ENCODE peak calls at places on chromosomes 4 and X, in six cellular contexts. Y, B, W, N, Q and T are unnamed samples.

GRCh38 chr4:87270144-87270543 is 49.7 kb upstream of the KLHL8 start:
- DNase-seq in B (no peak), Y (peak), Q (peak), N (peak), W (peak), T (no peak)

GRCh38 chr4:158860856-158861255 is 92.0 kb downstream of the FNIP2 start:
- DNase-seq in Y (no peak), N (no peak), B (no peak), Q (no peak), W (no peak), T (no peak)

GRCh38 chr4:185054257-185054656 is 36.0 kb downstream of the HELT start:
- DNase-seq in N (no peak), Y (no peak), Q (no peak), W (no peak), B (no peak), T (no peak)

GRCh38 chr4:73729534-73730165 is 10.7 kb upstream of the CXCL8 start:
- DNase-seq in W (peak), Y (peak), B (peak), N (peak), Q (peak), T (peak)

GRCh38 chrX:122641136-122641535 is 542.9 kb upstream of the GRIA3 start:
- DNase-seq in W (peak), B (no peak), Q (no peak), N (no peak), Y (no peak), T (no peak)

GRCh38 chr4:4606321-4606720 is 64.5 kb upstream of the STX18 start:
- DNase-seq in Q (peak), Y (no peak), B (no peak), W (peak), N (no peak), T (no peak)

GRCh38 chrX:115408736-115409390 is 119.3 kb downstream of the LUZP4 start:
- DNase-seq in B (no peak), N (no peak), Y (no peak), Q (peak), W (no peak), T (no peak)

GRCh38 chr4:153729901-153730300 is 29.9 kb downstream of the RNF175 start:
- DNase-seq in Q (no peak), B (no peak), N (no peak), W (no peak), Y (no peak), T (no peak)

GRCh38 chrX:111095974-111096870 is at the start of gene PAK3:
- DNase-seq in Q (peak), W (peak), Y (peak), N (peak), B (peak), T (peak)

GRCh38 chr4:101953949-101954348 is 163.4 kb downstream of the BANK1 start:
- DNase-seq in Q (peak), N (peak), B (no peak), Y (peak), W (no peak), T (no peak)

GRCh38 chr4:177287298-177287697 is 22.4 kb upstream of the NEIL3 start:
- DNase-seq in W (no peak), N (no peak), Q (no peak), B (no peak), Y (no peak), T (no peak)

GRCh38 chrX:148562846-148563245 is 62.4 kb downstream of the AFF2 start:
- DNase-seq in N (no peak), Q (no peak), W (no peak), B (no peak), Y (no peak), T (no peak)

GRCh38 chr4:62394751-62395150 is 1194.6 kb downstream of the ADGRL3 start:
- DNase-seq in W (no peak), Q (no peak), Y (no peak), B (no peak), N (no peak), T (no peak)

GRCh38 chr4:80446248-80446647 is 110.7 kb downstream of the CFAP299 start:
- DNase-seq in N (no peak), W (no peak), Q (no peak), B (no peak), Y (no peak), T (no peak)

GRCh38 chrX:150863191-150863590 is 35.3 kb downstream of the CD99L2 start:
- DNase-seq in W (no peak), B (no peak), Y (no peak), N (no peak), Q (no peak), T (no peak)

GRCh38 chrX:150372280-150372679 is 9.2 kb downstream of the MAMLD1 start:
- DNase-seq in Q (no peak), B (no peak), N (no peak), W (no peak), Y (no peak), T (no peak)

GRCh38 chr4:32106767-32107166 is 1386.6 kb downstream of the PCDH7 start:
- DNase-seq in Q (no peak), N (no peak), W (no peak), B (no peak), Y (no peak), T (no peak)

GRCh38 chr4:166481739-166482138 is 608.7 kb downstream of the TLL1 start:
- DNase-seq in W (no peak), B (no peak), Q (no peak), Y (no peak), N (no peak), T (no peak)

GRCh38 chr4:8695237-8696219 is 103.0 kb downstream of the CPZ start:
- DNase-seq in N (no peak), Y (peak), B (no peak), Q (no peak), W (no peak), T (no peak)

GRCh38 chr4:165368567-165368966 is 10.2 kb upstream of the CPE start:
- DNase-seq in N (no peak), Y (no peak), Q (no peak), B (no peak), W (no peak), T (no peak)

GRCh38 chrX:11758400-11759171 is 549 bp downstream of the MSL3 start:
- DNase-seq in W (peak), Y (peak), N (peak), Q (peak), B (peak), T (peak)

GRCh38 chr4:30721353-30722091 is 1.4 kb downstream of the PCDH7 start:
- DNase-seq in B (peak), W (peak), Y (peak), N (peak), Q (no peak), T (peak)

GRCh38 chr4:163003979-163004378 is 162.7 kb downstream of the NAF1 start:
- DNase-seq in Q (no peak), Y (no peak), N (no peak), B (no peak), W (no peak), T (no peak)

GRCh38 chrX:53421772-53422090 is 723 bp downstream of the SMC1A start:
- DNase-seq in W (no peak), N (no peak), B (no peak), Y (no peak), Q (peak), T (no peak)

GRCh38 chr4:42671431-42672194 is 14.7 kb upstream of the ATP8A1 start:
- DNase-seq in W (no peak), N (no peak), Y (no peak), B (no peak), Q (no peak), T (no peak)

GRCh38 chrX:40446927-40447326 is 133.8 kb upstream of the ATP6AP2 start:
- DNase-seq in B (no peak), N (no peak), Q (no peak), Y (no peak), W (no peak), T (no peak)

GRCh38 chr4:138398297-138398696 is 156.1 kb upstream of the SLC7A11 start:
- DNase-seq in Q (no peak), Y (peak), W (no peak), N (no peak), B (no peak), T (no peak)

GRCh38 chr4:64584981-64585557 is 175.8 kb upstream of the TECRL start:
- DNase-seq in Q (no peak), N (peak), B (no peak), Y (no peak), W (no peak), T (no peak)

GRCh38 chr4:101500742-101501141 is 153.4 kb upstream of the PPP3CA start:
- DNase-seq in Q (no peak), N (no peak), W (no peak), B (no peak), Y (no peak), T (no peak)

GRCh38 chr4:932713-933070 is 432 bp downstream of the TMEM175 start:
- DNase-seq in W (no peak), B (no peak), Q (no peak), Y (peak), N (no peak), T (no peak)

GRCh38 chr4:111855308-111855707 is 289.9 kb upstream of the FAM241A start:
- DNase-seq in B (no peak), W (no peak), N (no peak), Q (no peak), Y (no peak), T (no peak)

GRCh38 chr4:5888222-5888701 is 4.6 kb downstream of the CRMP1 start:
- DNase-seq in Q (no peak), N (peak), W (no peak), B (no peak), Y (peak), T (no peak)

DNA sequence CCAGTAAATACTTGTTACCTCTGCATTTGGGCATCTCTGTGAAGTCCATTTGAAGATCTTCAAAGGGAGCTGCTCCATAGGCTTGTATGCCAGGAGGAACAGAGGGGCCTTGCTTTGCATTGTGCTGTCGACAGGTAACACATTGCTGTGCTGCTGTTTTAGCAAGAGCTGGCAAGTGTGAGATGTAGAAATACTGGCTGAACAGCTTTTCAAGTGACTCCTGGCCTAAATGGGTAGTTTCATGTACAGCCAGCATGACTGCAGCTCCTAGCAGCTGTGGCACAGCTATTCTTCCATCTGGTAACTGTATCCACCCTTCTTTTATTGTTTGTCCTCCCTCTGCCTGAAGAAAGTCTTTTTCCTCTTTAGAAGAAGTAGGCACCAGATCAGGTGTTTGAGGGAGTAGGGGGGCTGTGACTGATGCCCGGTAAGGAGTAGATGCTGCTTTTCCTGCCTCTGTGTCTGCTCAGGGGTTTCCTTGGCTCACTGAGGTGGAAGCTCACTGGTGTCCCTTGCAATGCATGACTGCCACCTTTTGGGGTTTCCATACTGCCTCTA is 965.3 kb downstream of the CCSER1 start:
- DNase-seq in B (no peak), N (no peak), Q (no peak), Y (no peak), W (no peak), T (no peak)
- TF ChIP-seq CTCF in B (no peak), N (no peak), Q (no peak), Y (no peak), W (no peak), T (no peak)

GRCh38 chrX:109390556-109390955 is 91.3 kb downstream of the GUCY2F start:
- DNase-seq in N (no peak), W (no peak), Y (no peak), Q (no peak), B (no peak), T (no peak)

GRCh38 chrX:109389917-109390316 is 92.0 kb downstream of the GUCY2F start:
- DNase-seq in N (no peak), B (no peak), Y (no peak), W (no peak), Q (no peak), T (no peak)

GRCh38 chrX:109382332-109382731 is 99.6 kb downstream of the GUCY2F start:
- DNase-seq in Q (no peak), W (no peak), N (no peak), Y (no peak), B (no peak), T (no peak)

DNA sequence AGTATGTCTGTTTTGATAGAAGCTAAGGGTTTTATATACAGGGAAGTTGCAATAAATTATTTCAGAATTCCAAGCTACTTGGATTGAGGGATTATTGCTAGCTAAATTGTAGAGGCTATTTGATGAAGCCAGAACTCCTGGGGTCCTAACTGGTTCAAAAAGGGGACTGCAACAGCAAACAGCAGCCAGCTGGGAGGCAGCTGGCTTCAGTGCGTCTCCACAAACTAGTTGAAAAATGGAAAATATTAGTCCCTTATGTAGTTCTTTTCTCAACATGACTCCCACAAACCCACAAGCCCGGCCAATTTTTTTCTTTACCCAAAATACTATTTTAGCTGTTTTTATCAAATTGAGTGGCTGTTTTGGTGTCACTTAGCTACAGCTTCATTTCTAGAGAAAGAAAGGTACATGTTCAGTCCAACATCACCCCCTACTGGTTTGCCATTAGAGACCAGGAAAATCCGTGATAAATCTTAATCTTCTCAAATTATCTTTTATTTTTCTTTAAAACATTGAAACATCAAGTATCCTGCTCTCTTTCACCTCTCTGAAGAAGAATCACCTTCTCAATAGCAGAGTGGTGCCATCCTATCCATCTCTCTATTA is 97.2 kb downstream of the GUCY2F start:
- DNase-seq in Y (no peak), N (no peak), Q (peak), W (no peak), B (no peak), T (no peak)
- TF ChIP-seq CTCF in Y (peak), N (no peak), Q (peak), W (peak), B (peak), T (peak)

GRCh38 chrX:14712096-14712495 is 160.8 kb downstream of the FANCB start:
- DNase-seq in Q (no peak), W (no peak), N (no peak), B (no peak), Y (no peak), T (no peak)
- TF ChIP-seq CTCF in Q (peak), W (no peak), N (no peak), B (no peak), Y (peak), T (no peak)

DNA sequence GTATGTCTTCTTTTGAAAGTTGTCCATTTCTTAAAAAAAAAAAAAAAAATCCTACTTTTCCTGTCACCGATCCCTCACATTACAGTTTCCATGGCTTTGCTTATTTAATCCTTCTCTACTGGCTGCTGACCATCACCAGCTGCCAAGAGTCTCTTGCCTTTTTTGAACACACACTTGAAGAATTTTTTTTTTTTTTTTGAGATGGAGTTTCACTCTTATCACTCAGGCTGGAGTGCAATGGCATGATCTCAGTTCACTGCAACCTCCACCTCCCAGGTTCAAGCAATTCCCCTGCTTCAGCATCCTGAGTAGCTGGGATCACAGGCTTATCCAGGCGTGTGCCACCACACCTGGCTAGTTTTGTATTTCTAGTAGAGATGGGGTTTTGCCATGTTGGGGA is 133.9 kb downstream of the ANXA5 start:
- DNase-seq in W (no peak), Q (no peak), N (no peak), Y (no peak), B (no peak), T (no peak)
- TF ChIP-seq CTCF in W (no peak), Q (no peak), N (no peak), Y (no peak), B (no peak), T (no peak)

GRCh38 chr4:96035727-96036126 is 195.8 kb downstream of the PDHA2 start:
- DNase-seq in B (no peak), Q (peak), W (no peak), N (no peak), Y (no peak), T (no peak)
- TF ChIP-seq CTCF in B (no peak), Q (peak), W (no peak), N (peak), Y (peak), T (peak)

DNA sequence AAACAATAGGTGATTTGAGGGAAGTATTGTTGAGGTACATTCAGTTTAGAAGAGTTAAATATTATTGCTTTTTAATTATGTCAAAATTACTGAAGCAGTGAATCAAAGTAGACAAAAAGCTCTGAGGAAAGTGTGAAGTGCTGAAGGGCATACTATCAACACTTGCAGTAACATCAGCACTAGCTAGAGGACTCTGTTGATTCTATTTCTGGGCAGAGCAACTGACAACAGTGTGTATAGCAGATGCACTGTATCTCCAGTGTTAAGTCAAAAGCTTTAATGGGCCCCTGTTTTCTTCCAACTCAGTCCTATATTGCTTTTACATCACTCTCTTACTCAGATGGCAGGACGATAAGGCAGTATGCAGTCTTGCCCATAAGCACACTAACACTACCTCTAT is 435.1 kb upstream of the AMOT start:
- DNase-seq in Y (no peak), N (no peak), W (no peak), B (no peak), Q (no peak), T (no peak)
- TF ChIP-seq CTCF in Y (peak), N (no peak), W (no peak), B (no peak), Q (no peak), T (no peak)

GRCh38 chr4:76626686-76627465 is 191.8 kb downstream of the SHROOM3 start:
- DNase-seq in W (no peak), Y (no peak), N (no peak), Q (peak), B (no peak), T (no peak)
- TF ChIP-seq CTCF in W (peak), Y (peak), N (peak), Q (peak), B (no peak), T (no peak)

GRCh38 chr4:108018884-108019187 is 29.1 kb downstream of the HADH start:
- DNase-seq in B (no peak), Q (no peak), Y (no peak), N (no peak), W (no peak), T (no peak)
- TF ChIP-seq CTCF in B (no peak), Q (no peak), Y (no peak), N (no peak), W (no peak), T (no peak)

GRCh38 chr4:156173937-156174336 is 220.3 kb upstream of the CTSO start:
- DNase-seq in W (no peak), B (no peak), N (no peak), Q (no peak), Y (no peak), T (no peak)

GRCh38 chr4:156173481-156173880 is 219.8 kb upstream of the CTSO start:
- DNase-seq in B (no peak), W (no peak), Y (no peak), Q (no peak), N (no peak), T (no peak)

GRCh38 chr4:156168288-156168687 is 214.6 kb upstream of the CTSO start:
- DNase-seq in Y (no peak), N (no peak), W (no peak), B (no peak), Q (no peak), T (no peak)

GRCh38 chr4:156169861-156170260 is 216.2 kb upstream of the CTSO start:
- DNase-seq in W (no peak), Q (no peak), B (no peak), Y (peak), N (no peak), T (no peak)

GRCh38 chr4:156169011-156169410 is 215.3 kb upstream of the CTSO start:
- DNase-seq in Q (peak), Y (peak), B (no peak), W (peak), N (peak), T (peak)
- TF ChIP-seq CTCF in Q (peak), Y (peak), B (no peak), W (peak), N (peak), T (peak)

DNA sequence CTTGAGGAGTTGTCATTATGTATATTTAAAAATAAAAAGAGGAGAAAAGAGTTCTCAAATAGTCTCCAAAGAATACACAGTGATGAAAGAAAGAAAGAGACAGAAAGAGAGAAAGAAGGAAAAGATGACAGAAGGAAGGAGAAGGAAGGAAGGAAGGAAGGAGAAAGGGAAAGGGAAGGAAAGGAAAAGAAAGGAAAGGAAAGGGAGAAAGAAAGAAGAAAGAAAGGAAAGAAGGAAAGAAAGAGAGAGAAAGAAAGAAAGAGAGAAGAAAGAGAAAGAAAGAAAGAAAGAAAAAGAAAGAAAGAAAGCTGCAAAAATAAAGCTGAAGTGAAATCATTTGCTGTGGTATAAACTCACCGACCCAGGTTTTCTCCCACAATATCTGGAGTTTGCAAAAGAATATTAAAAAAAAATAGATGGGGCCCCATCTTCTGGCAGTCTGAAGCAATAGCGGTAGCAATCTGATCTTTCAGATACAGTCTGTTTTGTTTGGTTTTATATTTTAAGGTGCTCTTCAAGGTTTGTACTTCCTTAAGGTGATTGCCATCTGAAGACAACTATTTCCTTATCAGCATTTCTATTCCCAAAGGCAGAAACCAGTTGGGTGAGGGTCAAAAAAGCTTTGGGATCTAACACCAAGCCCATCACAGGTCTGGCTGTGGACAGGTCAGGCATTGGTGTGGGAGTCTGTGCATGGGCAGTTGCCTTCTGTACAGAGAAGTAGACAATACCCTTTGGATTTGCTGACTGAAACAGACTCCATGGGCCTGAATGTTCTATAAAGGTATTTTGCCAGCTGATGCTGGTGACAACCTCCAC is 160.4 kb downstream of the CPEB2 start:
- DNase-seq in W (no peak), Y (no peak), N (no peak), Q (no peak), B (no peak), T (no peak)
- TF ChIP-seq CTCF in W (peak), Y (peak), N (no peak), Q (peak), B (peak), T (peak)